ENCODE peak calls at places on chromosomes 2 and 18, in five cellular contexts. O is neuronal stem cell, H is H9, R is IMR-90, B is H1. P is an unnamed sample.
A peak's percentile ranks its signal among the peaks of the same experiment; 100 is the strongest.

GRCh38 chr18:3748081-3748480 is 298.1 kb downstream of the TGIF1 start:
- DNase-seq in O (no peak), H (no peak), R (no peak), B (no peak), P (no peak)

GRCh38 chr2:144354953-144355352 is 165.0 kb downstream of the ZEB2 start:
- DNase-seq in O (no peak), H (no peak), R (peak; percentile 20), B (no peak), P (peak; percentile 38)

GRCh38 chr2:103445356-103445755 is 683.5 kb downstream of the TMEM182 start:
- DNase-seq in O (no peak), H (no peak), R (no peak), B (no peak), P (no peak)

GRCh38 chr2:46771309-46771708 is 144.3 kb downstream of the MCFD2 start:
- DNase-seq in O (no peak), H (no peak), R (peak; percentile 33), B (no peak), P (no peak)

GRCh38 chr2:11388262-11389047 is 44.0 kb upstream of the ROCK2 start:
- DNase-seq in O (no peak), H (no peak), R (no peak), B (no peak), P (no peak)

GRCh38 chr2:38184964-38185603 is 109.1 kb upstream of the CYP1B1 start:
- DNase-seq in O (no peak), H (no peak), R (peak; percentile 73), B (no peak), P (peak; percentile 40)

GRCh38 chr18:79523221-79523737 is 127.5 kb downstream of the NFATC1 start:
- DNase-seq in O (no peak), H (peak; percentile 10), R (no peak), B (no peak), P (no peak)

GRCh38 chr18:78624646-78625279 is 354.9 kb upstream of the SALL3 start:
- DNase-seq in O (no peak), H (no peak), R (no peak), B (no peak), P (no peak)

GRCh38 chr2:143635936-143636335 is 506.7 kb downstream of the ARHGAP15 start:
- DNase-seq in O (no peak), H (no peak), R (no peak), B (no peak), P (no peak)

GRCh38 chr2:36731941-36732700 is 35.6 kb downstream of the VIT start:
- DNase-seq in O (no peak), H (no peak), R (peak; percentile 30), B (no peak), P (no peak)

GRCh38 chr2:155372969-155373368 is 674.5 kb downstream of the KCNJ3 start:
- DNase-seq in O (peak; percentile 12), H (no peak), R (no peak), B (no peak), P (peak; percentile 4)

GRCh38 chr2:128317186-128317897 is 1.3 kb downstream of the HS6ST1 start:
- DNase-seq in O (no peak), H (peak; percentile 68), R (no peak), B (peak; percentile 36), P (no peak)

GRCh38 chr2:72979896-72980295 is 62.6 kb downstream of the EMX1 start:
- DNase-seq in O (no peak), H (no peak), R (no peak), B (no peak), P (no peak)

GRCh38 chr2:126858991-126859390 is 39.7 kb upstream of the TEX51 start:
- DNase-seq in O (no peak), H (no peak), R (no peak), B (no peak), P (no peak)

GRCh38 chr2:118806797-118807667 is 40.4 kb downstream of the EN1 start:
- DNase-seq in O (no peak), H (no peak), R (no peak), B (no peak), P (no peak)

GRCh38 chr2:11389551-11390528 is 45.4 kb upstream of the ROCK2 start:
- DNase-seq in O (no peak), H (no peak), R (peak; percentile 97), B (no peak), P (peak; percentile 96)

GRCh38 chr18:12819822-12820221 is 64.2 kb downstream of the PTPN2 start:
- DNase-seq in O (no peak), H (no peak), R (no peak), B (no peak), P (no peak)

GRCh38 chr2:36451512-36451911 is 95.9 kb downstream of the CRIM1 start:
- DNase-seq in O (no peak), H (no peak), R (peak; percentile 63), B (no peak), P (peak; percentile 82)

GRCh38 chr2:152594792-152595191 is 122.5 kb downstream of the PRPF40A start:
- DNase-seq in O (no peak), H (no peak), R (peak; percentile 40), B (no peak), P (no peak)

GRCh38 chr2:96105152-96105915 is 11.0 kb downstream of the ADRA2B start:
- DNase-seq in O (no peak), H (no peak), R (no peak), B (no peak), P (no peak)

GRCh38 chr2:124323321-124323720 is 298.2 kb downstream of the CNTNAP5 start:
- DNase-seq in O (no peak), H (no peak), R (no peak), B (no peak), P (peak; percentile 19)

GRCh38 chr2:12090590-12090989 is 344.2 kb downstream of the LPIN1 start:
- DNase-seq in O (no peak), H (no peak), R (no peak), B (no peak), P (no peak)

GRCh38 chr2:102313025-102313424 is 1.7 kb downstream of the IL1RL1 start:
- DNase-seq in O (no peak), H (no peak), R (peak; percentile 95), B (no peak), P (peak; percentile 87)

DNA sequence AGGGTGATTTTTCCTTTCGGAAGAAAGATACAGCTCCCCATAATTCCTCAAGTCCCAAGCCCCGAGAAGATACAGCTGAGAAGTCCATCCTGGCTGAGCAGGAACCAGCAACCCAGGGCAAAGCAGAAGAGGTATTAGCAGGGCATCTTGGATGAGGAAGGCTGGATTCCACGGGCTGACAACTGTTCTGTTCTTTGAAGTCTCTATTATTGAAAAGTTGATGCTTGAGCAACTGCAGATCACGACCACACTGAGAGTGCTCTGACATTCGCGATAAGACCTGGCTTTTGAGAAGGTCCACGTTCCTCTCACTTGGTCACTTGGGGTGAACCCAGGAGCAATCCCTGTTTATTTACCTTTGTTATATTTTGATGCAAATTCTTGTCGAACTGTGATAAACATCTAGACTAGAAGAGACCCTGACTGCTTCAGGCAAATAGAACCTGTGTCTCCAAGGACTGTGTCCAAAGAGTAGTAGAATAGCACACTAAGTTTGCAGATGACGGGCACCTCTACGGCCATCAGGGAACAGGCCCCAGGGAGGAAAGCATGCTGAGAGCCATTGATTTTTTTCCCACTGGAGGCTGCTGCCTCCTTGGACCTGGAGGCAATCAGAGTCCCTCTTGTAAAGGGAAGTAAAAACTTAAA is 133.1 kb downstream of the ARL4C start:
- DNase-seq in O (no peak), H (no peak), R (no peak), B (no peak), P (no peak)
- H2BK5ac ChIP-seq in O (no peak overlapping the region), H (no peak overlapping the region), R (no peak overlapping the region), B (no peak overlapping the region), P (no peak overlapping the region)

GRCh38 chr2:191680639-191681038 is 2.7 kb downstream of the NABP1 start:
- DNase-seq in O (no peak), H (no peak), R (no peak), B (no peak), P (no peak)

GRCh38 chr2:191678437-191679110 is 638 bp downstream of the NABP1 start:
- DNase-seq in O (no peak), H (peak; percentile 50), R (no peak), B (no peak), P (peak; percentile 56)

GRCh38 chr2:191679818-191680600 is 2.1 kb downstream of the NABP1 start:
- DNase-seq in O (no peak), H (no peak), R (peak; percentile 93), B (no peak), P (peak; percentile 86)

GRCh38 chr2:191686079-191686478 is 8.1 kb downstream of the NABP1 start:
- DNase-seq in O (no peak), H (no peak), R (no peak), B (no peak), P (no peak)

DNA sequence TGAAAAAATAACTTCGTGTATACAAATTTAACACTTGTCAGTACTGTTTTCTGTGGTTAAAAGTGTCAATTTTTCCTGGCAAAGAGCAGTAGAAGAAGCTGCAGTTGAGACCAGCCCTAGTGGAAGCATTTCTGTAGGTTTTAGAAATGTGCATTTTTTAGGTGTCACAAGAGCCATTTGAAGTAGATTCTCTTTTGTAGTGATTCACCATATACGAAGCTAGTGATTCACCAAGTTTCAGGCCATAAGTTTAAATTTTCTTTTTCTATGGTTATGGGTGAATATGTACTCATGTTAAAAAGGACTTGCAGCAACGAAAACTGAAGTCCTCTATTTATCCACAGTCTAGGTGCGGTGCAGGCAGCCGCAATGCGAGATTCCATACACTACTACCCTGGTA is 4.2 kb downstream of the NABP1 start:
- DNase-seq in O (no peak), H (no peak), R (peak; percentile 72), B (no peak), P (no peak)
- H2BK5ac ChIP-seq in O (no peak overlapping the region), H (no peak overlapping the region), R (peak overlapping the region; percentile 96), B (no peak overlapping the region), P (no peak overlapping the region)

GRCh38 chr2:27053321-27053720 is 1.9 kb downstream of the AGBL5 start:
- DNase-seq in O (no peak), H (no peak), R (no peak), B (no peak), P (no peak)

GRCh38 chr2:27053776-27054175 is 2.3 kb downstream of the AGBL5 start:
- DNase-seq in O (no peak), H (no peak), R (no peak), B (no peak), P (no peak)

GRCh38 chr2:27050281-27050995 is 1.0 kb upstream of the AGBL5 start:
- DNase-seq in O (peak; percentile 98), H (peak; percentile 95), R (peak; percentile 98), B (peak; percentile 91), P (peak; percentile 98)

GRCh38 chr2:27050996-27051901 is at the start of gene AGBL5:
- DNase-seq in O (peak; percentile 96), H (peak; percentile 96), R (peak; percentile 90), B (peak; percentile 84), P (peak; percentile 94)

DNA sequence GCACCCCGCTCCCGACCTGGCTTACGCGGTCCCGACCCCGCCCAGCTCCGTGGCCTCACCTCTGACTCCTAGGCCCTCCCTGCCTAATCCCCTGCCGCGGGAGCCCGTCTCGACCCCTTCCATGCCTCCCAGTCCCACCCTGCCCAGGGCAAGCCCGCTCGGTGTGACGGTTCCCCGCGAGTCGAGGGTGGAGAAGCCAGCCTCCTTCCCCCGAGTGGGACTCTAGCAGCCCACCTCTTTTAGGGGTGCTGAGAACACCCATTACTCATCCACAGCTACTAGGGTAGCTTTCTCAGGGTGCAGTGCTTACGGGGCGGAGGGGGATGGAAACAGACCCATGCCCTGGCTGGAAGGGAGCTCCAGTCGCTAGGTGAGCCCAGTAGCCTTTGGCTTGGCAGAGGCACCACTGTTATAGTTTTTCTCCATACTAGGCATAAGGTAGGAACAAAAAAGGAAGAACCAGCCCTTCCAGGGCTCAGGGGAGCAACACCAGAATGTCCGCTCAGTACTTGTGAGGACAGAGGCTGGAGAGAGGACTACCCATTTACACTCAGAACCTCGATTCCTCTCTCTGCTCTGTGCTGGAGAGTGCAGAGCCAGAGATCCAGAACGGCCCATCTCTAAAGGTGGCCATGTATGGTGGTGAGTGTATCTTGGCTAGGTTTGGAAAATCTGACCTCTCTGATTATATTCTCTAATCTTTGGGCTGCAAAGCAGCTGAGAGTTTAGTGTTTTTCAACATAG is 606 bp downstream of the AGBL5 start:
- DNase-seq in O (no peak), H (peak; percentile 37), R (no peak), B (no peak), P (peak; percentile 20)
- H2BK5ac ChIP-seq in O (peak overlapping the region; percentile 14), H (no peak overlapping the region), R (peak overlapping the region; percentile 8), B (peak overlapping the region; percentile 63), P (no peak overlapping the region)

GRCh38 chr2:19800796-19801195 is 101.0 kb downstream of the TTC32 start:
- DNase-seq in O (no peak), H (no peak), R (no peak), B (no peak), P (peak; percentile 3)
- H2BK5ac ChIP-seq in O (no peak overlapping the region), H (no peak overlapping the region), R (no peak overlapping the region), B (no peak overlapping the region), P (peak overlapping the region; percentile 94)